ENCODE peak calls at places on chromosomes 6 and 20, in nine cellular contexts. M is hypothalamus; D is cardiac fibroblast; Y is effector memory CD4-positive, alpha-beta T cell; I is iris pigment epithelial cell; P is SK-N-MC; G is suprapubic skin; E is fibroblast of the conjunctiva; A is T follicular helper cell. V is an unnamed sample.

GRCh38 chr6:44275749-44276648 is 5.7 kb downstream of the TMEM151B start:
- DNase-seq in M (no peak), D (no peak), Y (no peak), I (no peak), P (no peak), G (no peak), E (no peak), A (no peak), V (no peak)

GRCh38 chr6:95087394-95088097 is 489.8 kb upstream of the MANEA start:
- DNase-seq in M (no peak), D (peak), Y (no peak), I (peak), P (peak), G (no peak), E (peak), A (no peak), V (no peak)

GRCh38 chr6:33738879-33739278 is 7.8 kb downstream of the IP6K3 start:
- DNase-seq in M (no peak), D (no peak), Y (no peak), I (no peak), P (no peak), G (no peak), E (no peak), A (no peak), V (no peak)

GRCh38 chr20:57567471-57568079 is 6.7 kb downstream of the PCK1 start:
- DNase-seq in M (no peak), D (no peak), Y (no peak), I (no peak), P (no peak), G (no peak), E (no peak), A (no peak), V (no peak)

GRCh38 chr20:55744896-55745295 is 260.4 kb downstream of the CBLN4 start:
- DNase-seq in M (no peak), D (no peak), Y (no peak), I (no peak), P (no peak), G (no peak), E (no peak), A (no peak), V (no peak)

GRCh38 chr6:166476061-166476591 is 93.4 kb upstream of the MPC1 start:
- DNase-seq in M (no peak), D (no peak), Y (no peak), I (no peak), P (no peak), G (peak), E (no peak), A (no peak), V (no peak)

GRCh38 chr6:166836785-166837718 is 119.3 kb downstream of the RNASET2 start:
- DNase-seq in M (no peak), D (no peak), Y (no peak), I (no peak), P (no peak), G (no peak), E (no peak), A (no peak), V (no peak)

GRCh38 chr6:134437376-134437775 is 119.5 kb upstream of the SGK1 start:
- DNase-seq in M (no peak), D (peak), Y (no peak), I (peak), P (no peak), G (no peak), E (no peak), A (no peak), V (no peak)

GRCh38 chr6:18148304-18149025 is 6.4 kb downstream of the TPMT start:
- DNase-seq in M (no peak), D (peak), Y (no peak), I (peak), P (no peak), G (no peak), E (no peak), A (no peak), V (no peak)

GRCh38 chr6:138467901-138468300 is 31.4 kb downstream of the NHSL1 start:
- DNase-seq in M (no peak), D (no peak), Y (no peak), I (no peak), P (no peak), G (no peak), E (no peak), A (no peak), V (no peak)